ENCODE peak calls at places on chromosomes 4 and X, in five cellular contexts. One of them, this sample, is unnamed.

GRCh38 chr4:184819786-184820185 is 6.0 kb downstream of the ACSL1 start:
- DNase-seq in MG63: no peak
- DNase-seq in activated CD8-positive, alpha-beta memory T cell treated with anti-CD3 and anti-CD28 coated beads for 24 hours: no peak
- DNase-seq in naive thymus-derived CD8-positive, alpha-beta T cell: no peak
- DNase-seq in thoracic aorta: no peak
- DNase-seq in this sample: no peak

GRCh38 chrX:68599256-68600152 is 48.0 kb upstream of the STARD8 start:
- DNase-seq in naive thymus-derived CD8-positive, alpha-beta T cell: no peak
- DNase-seq in thoracic aorta: no peak
- DNase-seq in activated CD8-positive, alpha-beta memory T cell treated with anti-CD3 and anti-CD28 coated beads for 24 hours: no peak
- DNase-seq in MG63: no peak
- DNase-seq in this sample: no peak

GRCh38 chrX:151789179-151789800 is 54.7 kb downstream of the CNGA2 start:
- DNase-seq in MG63: peak
- DNase-seq in naive thymus-derived CD8-positive, alpha-beta T cell: no peak
- DNase-seq in activated CD8-positive, alpha-beta memory T cell treated with anti-CD3 and anti-CD28 coated beads for 24 hours: no peak
- DNase-seq in thoracic aorta: peak
- DNase-seq in this sample: no peak

GRCh38 chrX:109475174-109475891 is 6.6 kb downstream of the GUCY2F start:
- DNase-seq in thoracic aorta: no peak
- DNase-seq in activated CD8-positive, alpha-beta memory T cell treated with anti-CD3 and anti-CD28 coated beads for 24 hours: no peak
- DNase-seq in naive thymus-derived CD8-positive, alpha-beta T cell: no peak
- DNase-seq in MG63: peak
- DNase-seq in this sample: no peak

GRCh38 chr4:1557221-1557597 is 126.9 kb downstream of the FAM53A start:
- DNase-seq in activated CD8-positive, alpha-beta memory T cell treated with anti-CD3 and anti-CD28 coated beads for 24 hours: no peak
- DNase-seq in naive thymus-derived CD8-positive, alpha-beta T cell: no peak
- DNase-seq in MG63: no peak
- DNase-seq in thoracic aorta: no peak
- DNase-seq in this sample: no peak

GRCh38 chr4:108849611-108850406 is 87.0 kb upstream of the ETNPPL start:
- DNase-seq in activated CD8-positive, alpha-beta memory T cell treated with anti-CD3 and anti-CD28 coated beads for 24 hours: no peak
- DNase-seq in thoracic aorta: no peak
- DNase-seq in MG63: peak
- DNase-seq in naive thymus-derived CD8-positive, alpha-beta T cell: no peak
- DNase-seq in this sample: peak

GRCh38 chrX:120380699-120381098 is 18.8 kb downstream of the ATP1B4 start:
- DNase-seq in naive thymus-derived CD8-positive, alpha-beta T cell: no peak
- DNase-seq in thoracic aorta: no peak
- DNase-seq in activated CD8-positive, alpha-beta memory T cell treated with anti-CD3 and anti-CD28 coated beads for 24 hours: no peak
- DNase-seq in MG63: no peak
- DNase-seq in this sample: peak

GRCh38 chr4:52263612-52264011 is 212.5 kb downstream of the SPATA18 start:
- DNase-seq in MG63: peak
- DNase-seq in naive thymus-derived CD8-positive, alpha-beta T cell: no peak
- DNase-seq in activated CD8-positive, alpha-beta memory T cell treated with anti-CD3 and anti-CD28 coated beads for 24 hours: no peak
- DNase-seq in thoracic aorta: peak
- DNase-seq in this sample: no peak

GRCh38 chr4:95693594-95693993 is 144.8 kb upstream of the UNC5C start:
- DNase-seq in naive thymus-derived CD8-positive, alpha-beta T cell: no peak
- DNase-seq in activated CD8-positive, alpha-beta memory T cell treated with anti-CD3 and anti-CD28 coated beads for 24 hours: no peak
- DNase-seq in thoracic aorta: no peak
- DNase-seq in MG63: no peak
- DNase-seq in this sample: no peak

GRCh38 chr4:1531683-1532548 is 125.7 kb upstream of the NKX1-1 start:
- DNase-seq in thoracic aorta: no peak
- DNase-seq in naive thymus-derived CD8-positive, alpha-beta T cell: no peak
- DNase-seq in MG63: no peak
- DNase-seq in activated CD8-positive, alpha-beta memory T cell treated with anti-CD3 and anti-CD28 coated beads for 24 hours: no peak
- DNase-seq in this sample: no peak

GRCh38 chrX:107712231-107713204 is 63.1 kb downstream of the TSC22D3 start:
- DNase-seq in thoracic aorta: no peak
- DNase-seq in naive thymus-derived CD8-positive, alpha-beta T cell: no peak
- DNase-seq in activated CD8-positive, alpha-beta memory T cell treated with anti-CD3 and anti-CD28 coated beads for 24 hours: no peak
- DNase-seq in MG63: no peak
- DNase-seq in this sample: peak

GRCh38 chr4:1569461-1570151 is 114.5 kb downstream of the FAM53A start:
- DNase-seq in naive thymus-derived CD8-positive, alpha-beta T cell: no peak
- DNase-seq in activated CD8-positive, alpha-beta memory T cell treated with anti-CD3 and anti-CD28 coated beads for 24 hours: no peak
- DNase-seq in thoracic aorta: no peak
- DNase-seq in MG63: no peak
- DNase-seq in this sample: no peak

GRCh38 chr4:30720656-30721352 is 635 bp downstream of the PCDH7 start:
- DNase-seq in thoracic aorta: no peak
- DNase-seq in activated CD8-positive, alpha-beta memory T cell treated with anti-CD3 and anti-CD28 coated beads for 24 hours: peak
- DNase-seq in naive thymus-derived CD8-positive, alpha-beta T cell: no peak
- DNase-seq in MG63: no peak
- DNase-seq in this sample: peak

GRCh38 chr4:103482893-103483292 is 236.9 kb downstream of the TACR3 start:
- DNase-seq in naive thymus-derived CD8-positive, alpha-beta T cell: no peak
- DNase-seq in activated CD8-positive, alpha-beta memory T cell treated with anti-CD3 and anti-CD28 coated beads for 24 hours: no peak
- DNase-seq in thoracic aorta: no peak
- DNase-seq in MG63: no peak
- DNase-seq in this sample: no peak

GRCh38 chr4:67531349-67531748 is 14.0 kb downstream of the CENPC start:
- DNase-seq in naive thymus-derived CD8-positive, alpha-beta T cell: no peak
- DNase-seq in activated CD8-positive, alpha-beta memory T cell treated with anti-CD3 and anti-CD28 coated beads for 24 hours: no peak
- DNase-seq in MG63: no peak
- DNase-seq in thoracic aorta: no peak
- DNase-seq in this sample: no peak

GRCh38 chr4:165872443-165873297 is at the start of gene TLL1:
- DNase-seq in activated CD8-positive, alpha-beta memory T cell treated with anti-CD3 and anti-CD28 coated beads for 24 hours: no peak
- DNase-seq in naive thymus-derived CD8-positive, alpha-beta T cell: no peak
- DNase-seq in thoracic aorta: no peak
- DNase-seq in MG63: peak
- DNase-seq in this sample: no peak

GRCh38 chr4:40685300-40685699 is 55.6 kb upstream of the RBM47 start:
- DNase-seq in activated CD8-positive, alpha-beta memory T cell treated with anti-CD3 and anti-CD28 coated beads for 24 hours: no peak
- DNase-seq in thoracic aorta: no peak
- DNase-seq in naive thymus-derived CD8-positive, alpha-beta T cell: no peak
- DNase-seq in MG63: no peak
- DNase-seq in this sample: no peak

GRCh38 chr4:37383579-37384229 is 139.2 kb downstream of the NWD2 start:
- DNase-seq in thoracic aorta: no peak
- DNase-seq in activated CD8-positive, alpha-beta memory T cell treated with anti-CD3 and anti-CD28 coated beads for 24 hours: no peak
- DNase-seq in naive thymus-derived CD8-positive, alpha-beta T cell: no peak
- DNase-seq in MG63: no peak
- DNase-seq in this sample: no peak

GRCh38 chr4:66524778-66525177 is 854.5 kb upstream of the EPHA5 start:
- DNase-seq in naive thymus-derived CD8-positive, alpha-beta T cell: no peak
- DNase-seq in MG63: no peak
- DNase-seq in thoracic aorta: no peak
- DNase-seq in activated CD8-positive, alpha-beta memory T cell treated with anti-CD3 and anti-CD28 coated beads for 24 hours: no peak
- DNase-seq in this sample: no peak

GRCh38 chr4:151276787-151277557 is at the start of gene PRSS48:
- DNase-seq in naive thymus-derived CD8-positive, alpha-beta T cell: peak
- DNase-seq in thoracic aorta: no peak
- DNase-seq in MG63: peak
- DNase-seq in activated CD8-positive, alpha-beta memory T cell treated with anti-CD3 and anti-CD28 coated beads for 24 hours: peak
- DNase-seq in this sample: no peak

GRCh38 chr4:41155194-41155830 is 59.0 kb downstream of the APBB2 start:
- DNase-seq in naive thymus-derived CD8-positive, alpha-beta T cell: no peak
- DNase-seq in activated CD8-positive, alpha-beta memory T cell treated with anti-CD3 and anti-CD28 coated beads for 24 hours: no peak
- DNase-seq in thoracic aorta: no peak
- DNase-seq in MG63: peak
- DNase-seq in this sample: no peak

GRCh38 chrX:153319295-153319694 is 2.3 kb downstream of the PNMA6F start:
- DNase-seq in thoracic aorta: no peak
- DNase-seq in naive thymus-derived CD8-positive, alpha-beta T cell: no peak
- DNase-seq in activated CD8-positive, alpha-beta memory T cell treated with anti-CD3 and anti-CD28 coated beads for 24 hours: no peak
- DNase-seq in MG63: no peak
- DNase-seq in this sample: no peak

GRCh38 chrX:2928127-2928582 is 984 bp downstream of the ARSD start:
- DNase-seq in activated CD8-positive, alpha-beta memory T cell treated with anti-CD3 and anti-CD28 coated beads for 24 hours: no peak
- DNase-seq in naive thymus-derived CD8-positive, alpha-beta T cell: no peak
- DNase-seq in thoracic aorta: peak
- DNase-seq in MG63: no peak
- DNase-seq in this sample: peak

GRCh38 chrX:43493751-43494150 is 162.3 kb upstream of the MAOA start:
- DNase-seq in MG63: no peak
- DNase-seq in activated CD8-positive, alpha-beta memory T cell treated with anti-CD3 and anti-CD28 coated beads for 24 hours: no peak
- DNase-seq in naive thymus-derived CD8-positive, alpha-beta T cell: no peak
- DNase-seq in thoracic aorta: no peak
- DNase-seq in this sample: no peak

GRCh38 chr4:7503597-7503996 is 68.9 kb upstream of the PSAPL1 start:
- DNase-seq in naive thymus-derived CD8-positive, alpha-beta T cell: no peak
- DNase-seq in activated CD8-positive, alpha-beta memory T cell treated with anti-CD3 and anti-CD28 coated beads for 24 hours: no peak
- DNase-seq in thoracic aorta: no peak
- DNase-seq in MG63: no peak
- DNase-seq in this sample: no peak

GRCh38 chr4:3680656-3681055 is 85.5 kb upstream of the ADRA2C start:
- DNase-seq in naive thymus-derived CD8-positive, alpha-beta T cell: no peak
- DNase-seq in MG63: no peak
- DNase-seq in activated CD8-positive, alpha-beta memory T cell treated with anti-CD3 and anti-CD28 coated beads for 24 hours: no peak
- DNase-seq in thoracic aorta: no peak
- DNase-seq in this sample: no peak

GRCh38 chr4:155442267-155443105 is 65.7 kb upstream of the MAP9 start:
- DNase-seq in naive thymus-derived CD8-positive, alpha-beta T cell: peak
- DNase-seq in activated CD8-positive, alpha-beta memory T cell treated with anti-CD3 and anti-CD28 coated beads for 24 hours: peak
- DNase-seq in MG63: peak
- DNase-seq in thoracic aorta: peak
- DNase-seq in this sample: peak

GRCh38 chrX:39859991-39860861 is 237.5 kb downstream of the BCOR start:
- DNase-seq in MG63: peak
- DNase-seq in naive thymus-derived CD8-positive, alpha-beta T cell: no peak
- DNase-seq in thoracic aorta: no peak
- DNase-seq in activated CD8-positive, alpha-beta memory T cell treated with anti-CD3 and anti-CD28 coated beads for 24 hours: peak
- DNase-seq in this sample: no peak

GRCh38 chr4:6565691-6566431 is 9.1 kb upstream of the MAN2B2 start:
- DNase-seq in activated CD8-positive, alpha-beta memory T cell treated with anti-CD3 and anti-CD28 coated beads for 24 hours: no peak
- DNase-seq in naive thymus-derived CD8-positive, alpha-beta T cell: no peak
- DNase-seq in thoracic aorta: no peak
- DNase-seq in MG63: no peak
- DNase-seq in this sample: no peak

GRCh38 chr4:6175426-6175825 is 24.9 kb downstream of the JAKMIP1 start:
- DNase-seq in naive thymus-derived CD8-positive, alpha-beta T cell: no peak
- DNase-seq in MG63: no peak
- DNase-seq in activated CD8-positive, alpha-beta memory T cell treated with anti-CD3 and anti-CD28 coated beads for 24 hours: no peak
- DNase-seq in thoracic aorta: no peak
- DNase-seq in this sample: no peak

GRCh38 chr4:101730291-101731117 is 60.0 kb upstream of the BANK1 start:
- DNase-seq in naive thymus-derived CD8-positive, alpha-beta T cell: peak
- DNase-seq in MG63: peak
- DNase-seq in activated CD8-positive, alpha-beta memory T cell treated with anti-CD3 and anti-CD28 coated beads for 24 hours: peak
- DNase-seq in thoracic aorta: peak
- DNase-seq in this sample: peak

GRCh38 chr4:180028682-180029081 is 2214.5 kb upstream of the TENM3 start:
- DNase-seq in naive thymus-derived CD8-positive, alpha-beta T cell: no peak
- DNase-seq in thoracic aorta: no peak
- DNase-seq in activated CD8-positive, alpha-beta memory T cell treated with anti-CD3 and anti-CD28 coated beads for 24 hours: no peak
- DNase-seq in MG63: peak
- DNase-seq in this sample: peak

GRCh38 chr4:5757536-5757935 is 46.5 kb downstream of the EVC start:
- DNase-seq in MG63: no peak
- DNase-seq in thoracic aorta: no peak
- DNase-seq in naive thymus-derived CD8-positive, alpha-beta T cell: no peak
- DNase-seq in activated CD8-positive, alpha-beta memory T cell treated with anti-CD3 and anti-CD28 coated beads for 24 hours: no peak
- DNase-seq in this sample: no peak